ENCODE peak calls at places on chromosomes 2 and 18, in six cellular contexts. D is activated T-cell treated with anti-CD3 and anti-CD28 coated beads, Interleukin-2, amount 50 U/mL, for 24 hours; G is stimulated activated CD8-positive, alpha-beta memory T cell treated with anti-CD3 and anti-CD28 coated beads, Interleukin-15, amount 100 ng/mL, for 1 hour; C is activated naive CD4-positive, alpha-beta T cell treated with anti-CD3 and anti-CD28 coated beads for 36 hours; Y is pulmonary artery endothelial cell; W is activated CD4-positive, alpha-beta T cell treated with anti-CD3 and anti-CD28 coated beads, Interleukin-2, amount 50 U/mL, for 1 hour. I is an unnamed sample.

GRCh38 chr2:74917702-74918619 is 40.5 kb upstream of the POLE4 start:
- DNase-seq in W (no peak), G (no peak), D (no peak), C (no peak), Y (peak), I (no peak)

GRCh38 chr2:112923237-112923966 is 12.4 kb downstream of the IL37 start:
- DNase-seq in D (no peak), Y (no peak), G (no peak), W (no peak), C (no peak), I (no peak)

GRCh38 chr2:137943035-137943830 is 21.0 kb upstream of the HNMT start:
- DNase-seq in Y (no peak), G (no peak), D (no peak), W (no peak), C (no peak), I (no peak)

GRCh38 chr2:195737531-195738162 is 80.6 kb downstream of the SLC39A10 start:
- DNase-seq in C (no peak), G (no peak), D (no peak), Y (no peak), W (no peak), I (no peak)

GRCh38 chr2:23617817-23618216 is 232.8 kb downstream of the KLHL29 start:
- DNase-seq in W (no peak), G (no peak), C (no peak), D (no peak), Y (no peak), I (no peak)

GRCh38 chr18:79791141-79791972 is 6.4 kb upstream of the KCNG2 start:
- DNase-seq in W (no peak), Y (peak), C (peak), D (no peak), G (no peak), I (peak)

GRCh38 chr2:176137883-176138282 is 8.4 kb downstream of the HOXD8 start:
- DNase-seq in C (no peak), D (no peak), G (no peak), W (no peak), Y (no peak), I (no peak)

GRCh38 chr2:25401307-25402021 is 59.7 kb upstream of the DNMT3A start:
- DNase-seq in C (no peak), D (no peak), Y (no peak), G (no peak), W (no peak), I (no peak)

GRCh38 chr2:159605441-159606178 is 10.7 kb downstream of the BAZ2B start:
- DNase-seq in G (no peak), C (no peak), Y (no peak), D (no peak), W (no peak), I (no peak)

GRCh38 chr2:35114765-35115164 is 1240.8 kb upstream of the CRIM1 start:
- DNase-seq in C (no peak), D (no peak), G (no peak), Y (no peak), W (no peak), I (no peak)

GRCh38 chr18:21916594-21916993 is 176.0 kb downstream of the MIB1 start:
- DNase-seq in G (no peak), C (no peak), Y (no peak), W (no peak), D (no peak), I (no peak)